ENCODE peak calls at places on chromosome 13, in four cellular contexts. R is NCI-H2171 treated with DMSO at 0.1 percent for 48 hours, F is NCI-H446 treated with DMSO at 0.1 percent for 48 hours, O is AG10803. U is an unnamed sample.

GRCh38 chr13:40377783-40378182 is 288.7 kb downstream of the FOXO1 start:
- DNase-seq in O (peak), R (no peak), F (peak), U (no peak)

GRCh38 chr13:97344250-97345175 is 89.5 kb upstream of the RAP2A start:
- DNase-seq in O (peak), F (peak), R (peak), U (peak)

GRCh38 chr13:67916650-67917049 is 686.5 kb upstream of the PCDH9 start:
- DNase-seq in F (no peak), R (no peak), O (no peak), U (no peak)

GRCh38 chr13:102913924-102914628 is 68.2 kb downstream of the ERCC5 start:
- DNase-seq in R (peak), F (peak), O (peak), U (no peak)

GRCh38 chr13:87078947-87079795 is 592.0 kb upstream of the SLITRK5 start:
- DNase-seq in R (no peak), F (no peak), O (no peak), U (no peak)

GRCh38 chr13:33637978-33638743 is 179.8 kb upstream of the RFC3 start:
- DNase-seq in F (peak), O (peak), R (no peak), U (peak)

GRCh38 chr13:30847697-30848307 is 58.3 kb upstream of the MEDAG start:
- DNase-seq in F (peak), O (peak), R (no peak), U (peak)

GRCh38 chr13:85536706-85537105 is 262.5 kb downstream of the SLITRK6 start:
- DNase-seq in O (no peak), R (no peak), F (no peak), U (no peak)

GRCh38 chr13:26897706-26898550 is 137.3 kb upstream of the GPR12 start:
- DNase-seq in O (no peak), R (no peak), F (no peak), U (no peak)

GRCh38 chr13:111422352-111422751 is 101.9 kb downstream of the TEX29 start:
- DNase-seq in F (no peak), O (no peak), R (peak), U (no peak)

GRCh38 chr13:84605927-84606326 is 723.7 kb upstream of the SLITRK1 start:
- DNase-seq in R (no peak), O (no peak), F (no peak), U (no peak)

GRCh38 chr13:83312194-83312593 is 570.1 kb downstream of the SLITRK1 start:
- DNase-seq in F (no peak), R (no peak), O (no peak), U (no peak)

GRCh38 chr13:31043891-31044657 is 111.6 kb downstream of the TEX26 start:
- DNase-seq in R (peak), F (peak), O (peak), U (peak)

GRCh38 chr13:71149498-71150363 is 717.3 kb downstream of the DACH1 start:
- DNase-seq in F (peak), R (peak), O (no peak), U (no peak)

GRCh38 chr13:25281193-25281936 is 5.9 kb downstream of the MTMR6 start:
- DNase-seq in R (no peak), O (no peak), F (no peak), U (no peak)

GRCh38 chr13:107563099-107563925 is 652.0 kb downstream of the LIG4 start:
- DNase-seq in O (no peak), F (no peak), R (no peak), U (no peak)

GRCh38 chr13:98050041-98050466 is 92.8 kb upstream of the FARP1 start:
- DNase-seq in R (no peak), O (no peak), F (no peak), U (peak)

GRCh38 chr13:112525306-112525945 is 62.5 kb downstream of the TUBGCP3 start:
- DNase-seq in F (no peak), R (no peak), O (no peak), U (peak)

GRCh38 chr13:50291611-50292010 is 276.4 kb downstream of the KCNRG start:
- DNase-seq in F (no peak), O (no peak), R (no peak), U (no peak)

GRCh38 chr13:111929036-111929616 is 137.8 kb upstream of the SOX1 start:
- DNase-seq in R (no peak), O (no peak), F (no peak), U (no peak)

GRCh38 chr13:27053902-27054595 is 117.6 kb downstream of the USP12 start:
- DNase-seq in O (peak), R (no peak), F (no peak), U (peak)

GRCh38 chr13:94778585-94778984 is 66.2 kb upstream of the SOX21 start:
- DNase-seq in O (no peak), R (no peak), F (no peak), U (no peak)

GRCh38 chr13:110294146-110294545 is 12.8 kb downstream of the COL4A1 start:
- DNase-seq in F (no peak), O (peak), R (no peak), U (no peak)

GRCh38 chr13:52994865-52995264 is 33.7 kb upstream of the OLFM4 start:
- DNase-seq in R (peak), F (no peak), O (no peak), U (no peak)

GRCh38 chr13:113296842-113297369 is at the start of gene LAMP1:
- DNase-seq in R (peak), F (peak), O (peak), U (peak)

GRCh38 chr13:27822873-27823311 is 30.6 kb downstream of the GSX1 start:
- DNase-seq in F (no peak), O (no peak), R (no peak), U (no peak)